ENCODE peak calls at places on chromosome 18, in six cellular contexts. L is DMS153; C is lower lobe of right lung; W is NCI-H1417; S is stimulated activated CD4-positive, alpha-beta T cell treated with anti-CD3 and anti-CD28 coated beads, Interleukin-12 subunit alpha, Interleukin-12 subunit beta, amount 100 ng/mL, for 24 hours; N is HS-27A. H is an unnamed sample.

GRCh38 chr18:79517322-79517721 is 121.6 kb downstream of the NFATC1 start:
- DNase-seq in N (no peak), C (no peak), L (no peak), S (peak; percentile 50), W (no peak), H (no peak)

GRCh38 chr18:48674198-48674721 is 135.4 kb downstream of the CTIF start:
- DNase-seq in W (no peak), C (no peak), L (no peak), S (no peak), N (no peak), H (no peak)

GRCh38 chr18:32389868-32390267 is 80.8 kb downstream of the GAREM1 start:
- DNase-seq in C (peak; percentile 81), N (no peak), S (no peak), W (peak; percentile 41), L (peak; percentile 65), H (no peak)

GRCh38 chr18:31143025-31143424 is 19.6 kb downstream of the DSC1 start:
- DNase-seq in S (no peak), L (no peak), C (no peak), W (no peak), N (no peak), H (no peak)

GRCh38 chr18:76979111-76979751 is 153.4 kb downstream of the MBP start:
- DNase-seq in C (no peak), L (no peak), W (no peak), S (no peak), N (no peak), H (no peak)

GRCh38 chr18:2846241-2846637 is 567 bp upstream of the EMILIN2 start:
- DNase-seq in N (no peak), C (peak; percentile 52), W (no peak), L (no peak), S (no peak), H (no peak)

GRCh38 chr18:5982332-5982731 is 87.0 kb upstream of the TMEM200C start:
- DNase-seq in W (no peak), S (no peak), L (no peak), C (no peak), N (no peak), H (no peak)

GRCh38 chr18:27964811-27965210 is 212.1 kb downstream of the CDH2 start:
- DNase-seq in W (no peak), N (no peak), C (no peak), S (no peak), L (no peak), H (no peak)

GRCh38 chr18:31646332-31646822 is 38.0 kb downstream of the B4GALT6 start:
- DNase-seq in C (no peak), N (no peak), W (no peak), S (no peak), L (no peak), H (no peak)

GRCh38 chr18:902179-902718 is 2.4 kb upstream of the ADCYAP1 start:
- DNase-seq in W (peak; percentile 45), N (no peak), C (no peak), S (no peak), L (peak; percentile 43), H (no peak)

GRCh38 chr18:3262234-3263171 is 570 bp downstream of the MYL12B start:
- DNase-seq in C (no peak), W (peak; percentile 47), N (no peak), S (no peak), L (no peak), H (no peak)

GRCh38 chr18:68703326-68703725 is 11.6 kb downstream of the TMX3 start:
- DNase-seq in W (no peak), N (no peak), S (no peak), C (no peak), L (no peak), H (no peak)

GRCh38 chr18:23479829-23480505 is 23.3 kb upstream of the RMC1 start:
- DNase-seq in C (no peak), L (no peak), W (no peak), S (no peak), N (no peak), H (no peak)

GRCh38 chr18:420661-421060 is 79.8 kb downstream of the COLEC12 start:
- DNase-seq in C (no peak), L (no peak), S (no peak), N (no peak), W (no peak), H (no peak)

GRCh38 chr18:57737661-57738060 is 65.5 kb downstream of the ATP8B1 start:
- DNase-seq in S (no peak), W (no peak), C (peak; percentile 86), N (no peak), L (no peak), H (no peak)

GRCh38 chr18:57794951-57795728 is 8.0 kb downstream of the ATP8B1 start:
- DNase-seq in S (no peak), W (no peak), C (no peak), L (no peak), N (no peak), H (no peak)

GRCh38 chr18:76468345-76469275 is 26.4 kb downstream of the ZNF516 start:
- DNase-seq in C (peak; percentile 58), L (no peak), S (no peak), W (no peak), N (no peak), H (no peak)

GRCh38 chr18:51614033-51614432 is 416.6 kb upstream of the MEX3C start:
- DNase-seq in L (no peak), S (no peak), C (no peak), W (no peak), N (no peak), H (no peak)

GRCh38 chr18:79923896-79924585 is 27.4 kb downstream of the SLC66A2 start:
- DNase-seq in C (peak; percentile 24), N (no peak), L (no peak), S (no peak), W (no peak), H (no peak)

GRCh38 chr18:65409266-65409665 is 341.5 kb upstream of the CDH7 start:
- DNase-seq in S (no peak), W (peak; percentile 38), C (no peak), N (no peak), L (no peak), H (no peak)

GRCh38 chr18:63887424-63887823 is at the start of gene SERPINB2:
- DNase-seq in C (no peak), N (peak; percentile 55), L (no peak), S (no peak), W (peak; percentile 50), H (peak; percentile 56)